ENCODE peak calls at places on chromosomes 16 and 17, in eight cellular contexts. Q is endodermal cell; G is astrocyte of the spinal cord; B is thoracic aorta; L is RWPE2; I is CD8-positive, alpha-beta T cell; M is sigmoid colon; A is GM12878. R is an unnamed sample.

GRCh38 chr17:39812466-39812865 is 51.6 kb downstream of the IKZF3 start:
- DNase-seq in Q (no peak), G (no peak), B (no peak), L (no peak), I (no peak), M (no peak), A (no peak), R (no peak)

GRCh38 chr17:2709173-2709661 is 2.3 kb downstream of the CLUH start:
- DNase-seq in Q (peak; percentile 72), G (no peak), B (no peak), L (peak; percentile 69), I (no peak), M (peak; percentile 64), A (peak; percentile 23), R (no peak)

GRCh38 chr17:885971-886571 is 93.5 kb downstream of the NXN start:
- DNase-seq in Q (no peak), G (no peak), B (no peak), L (no peak), I (no peak), M (peak; percentile 97), A (no peak), R (no peak)

GRCh38 chr16:14186007-14186953 is 115.2 kb downstream of the MRTFB start:
- DNase-seq in Q (peak; percentile 73), G (peak; percentile 76), B (peak; percentile 10), L (no peak), I (no peak), M (no peak), A (no peak), R (no peak)

GRCh38 chr17:32259596-32259995 is 6.0 kb upstream of the RHBDL3 start:
- DNase-seq in Q (peak; percentile 40), G (peak; percentile 62), B (no peak), L (no peak), I (no peak), M (no peak), A (no peak), R (no peak)

GRCh38 chr17:50180593-50180992 is 14.8 kb downstream of the SGCA start:
- DNase-seq in Q (no peak), G (peak; percentile 25), B (no peak), L (no peak), I (no peak), M (no peak), A (no peak), R (no peak)

GRCh38 chr16:11208916-11209665 is 46.9 kb downstream of the SOCS1 start:
- DNase-seq in Q (no peak), G (no peak), B (no peak), L (no peak), I (no peak), M (no peak), A (peak; percentile 51), R (no peak)

GRCh38 chr16:48311242-48311641 is 63.9 kb upstream of the ABCC11 start:
- DNase-seq in Q (no peak), G (no peak), B (no peak), L (no peak), I (no peak), M (no peak), A (no peak), R (no peak)

GRCh38 chr17:27577124-27577761 is 53.7 kb upstream of the LGALS9 start:
- DNase-seq in Q (peak; percentile 77), G (peak; percentile 62), B (no peak), L (no peak), I (no peak), M (no peak), A (no peak), R (no peak)

GRCh38 chr16:11333696-11334095 is 11.6 kb upstream of the RMI2 start:
- DNase-seq in Q (no peak), G (no peak), B (no peak), L (no peak), I (no peak), M (no peak), A (no peak), R (no peak)

GRCh38 chr16:5738586-5738985 is 641.0 kb upstream of the EEF2KMT start:
- DNase-seq in Q (no peak), G (no peak), B (no peak), L (no peak), I (no peak), M (no peak), A (no peak), R (no peak)

GRCh38 chr17:50122945-50123344 is 7.0 kb downstream of the SAMD14 start:
- DNase-seq in Q (no peak), G (no peak), B (no peak), L (no peak), I (no peak), M (no peak), A (no peak), R (no peak)

GRCh38 chr17:12041316-12041715 is 20.6 kb downstream of the MAP2K4 start:
- DNase-seq in Q (no peak), G (peak; percentile 79), B (no peak), L (no peak), I (no peak), M (no peak), A (no peak), R (no peak)

GRCh38 chr16:86925067-86925791 is 346.9 kb downstream of the FOXL1 start:
- DNase-seq in Q (no peak), G (peak; percentile 86), B (no peak), L (no peak), I (no peak), M (no peak), A (no peak), R (no peak)

GRCh38 chr16:22191089-22191965 is 14.8 kb upstream of the EEF2K start:
- DNase-seq in Q (peak; percentile 99), G (peak; percentile 99), B (peak; percentile 100), L (peak; percentile 99), I (peak; percentile 100), M (peak; percentile 100), A (peak; percentile 91), R (peak; percentile 99)

GRCh38 chr17:69448431-69449102 is 34.1 kb downstream of the MAP2K6 start:
- DNase-seq in Q (peak; percentile 97), G (peak; percentile 57), B (no peak), L (no peak), I (no peak), M (peak; percentile 67), A (no peak), R (no peak)

GRCh38 chr17:40576113-40576740 is 11.0 kb upstream of the CCR7 start:
- DNase-seq in Q (peak; percentile 13), G (no peak), B (no peak), L (no peak), I (no peak), M (no peak), A (no peak), R (no peak)

GRCh38 chr17:68199837-68200688 is 47.8 kb upstream of the AMZ2 start:
- DNase-seq in Q (no peak), G (no peak), B (no peak), L (no peak), I (no peak), M (no peak), A (no peak), R (no peak)

GRCh38 chr17:7513850-7514419 is 29.8 kb downstream of the POLR2A start:
- DNase-seq in Q (no peak), G (no peak), B (no peak), L (no peak), I (no peak), M (no peak), A (no peak), R (no peak)

DNA sequence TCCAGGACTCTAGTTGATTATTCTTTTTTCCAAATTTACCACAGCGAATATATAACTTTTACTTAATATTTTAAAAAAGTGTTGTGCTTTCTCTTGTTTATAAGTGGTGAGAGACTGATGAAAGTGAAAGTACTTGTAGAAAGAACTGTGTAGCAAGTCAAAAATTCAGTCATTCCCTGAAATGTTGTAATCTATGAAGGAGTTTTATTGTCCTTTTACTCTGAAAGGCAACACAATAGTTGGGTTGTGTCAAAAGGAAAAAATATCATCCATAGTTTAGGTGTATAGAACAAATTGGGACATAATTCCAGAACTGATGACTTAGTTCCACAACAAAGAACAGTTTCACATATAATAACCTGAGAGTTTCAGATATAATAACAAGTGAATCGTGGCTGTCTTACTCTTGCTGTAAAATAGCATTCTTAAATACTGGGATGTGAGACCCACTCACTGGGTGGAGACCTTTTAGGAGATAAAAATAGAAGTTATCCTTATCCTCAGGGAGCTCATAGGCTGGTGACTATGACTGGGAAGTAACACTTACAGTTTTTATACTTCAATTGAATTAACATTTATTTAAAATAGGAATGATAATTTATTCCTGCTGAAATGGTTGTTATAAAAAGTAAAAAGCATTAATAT is 20.6 kb downstream of the CYB5B start:
- DNase-seq in Q (no peak), G (peak; percentile 64), B (no peak), L (no peak), I (no peak), M (no peak), A (no peak), R (no peak)
- H3K4me3 ChIP-seq in Q (no peak overlapping the region), G (no peak overlapping the region), B (peak overlapping the region; percentile 51), L (no peak overlapping the region), I (peak overlapping the region; percentile 19), M (peak overlapping the region; percentile 28), A (no peak overlapping the region), R (peak overlapping the region; percentile 32)

DNA sequence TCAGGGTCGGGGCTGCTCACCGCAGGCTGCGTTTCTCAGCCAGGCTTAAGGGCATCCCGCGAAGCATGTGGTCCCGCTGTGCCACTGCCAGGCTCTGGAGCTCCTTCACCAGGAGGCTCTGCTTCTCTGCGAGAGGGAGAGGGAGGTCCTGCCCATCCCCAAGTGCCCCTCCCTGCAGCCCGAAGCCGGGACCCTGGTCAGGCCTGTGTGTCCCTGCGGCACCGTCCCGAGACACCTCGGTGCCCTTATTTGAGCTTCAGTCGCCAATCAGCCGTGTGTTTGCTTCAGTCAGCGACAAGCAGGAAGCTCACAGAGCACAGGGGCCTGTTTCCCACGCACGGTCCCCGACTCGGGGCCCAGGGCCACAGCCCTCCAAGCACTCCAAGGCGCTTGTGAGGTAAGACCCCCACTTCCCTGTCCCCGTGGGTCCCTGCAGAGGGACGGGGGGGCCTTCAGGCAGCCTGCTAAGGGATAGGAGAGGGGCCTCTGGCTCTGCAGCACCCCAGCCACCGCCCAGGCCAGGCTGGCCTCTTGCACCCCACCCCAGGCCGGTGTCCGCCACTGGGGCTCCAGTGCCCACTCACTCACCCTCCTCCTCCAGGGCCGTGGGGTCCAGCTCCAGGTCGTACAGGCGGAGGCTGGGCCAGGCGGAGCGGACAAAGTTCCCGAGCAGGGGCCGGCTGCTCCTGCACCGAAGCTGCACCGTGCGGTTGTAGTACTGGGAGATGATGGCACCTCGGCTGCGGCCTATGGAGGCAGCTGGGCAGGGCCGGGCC is 3.2 kb downstream of the TMC6 start:
- DNase-seq in Q (no peak), G (no peak), B (no peak), L (no peak), I (peak; percentile 53), M (no peak), A (no peak), R (no peak)
- H3K4me3 ChIP-seq in Q (no peak overlapping the region), G (no peak overlapping the region), B (no peak overlapping the region), L (no peak overlapping the region), I (peak overlapping the region; percentile 95), M (no peak overlapping the region), A (peak overlapping the region; percentile 94), R (peak overlapping the region; percentile 25)

DNA sequence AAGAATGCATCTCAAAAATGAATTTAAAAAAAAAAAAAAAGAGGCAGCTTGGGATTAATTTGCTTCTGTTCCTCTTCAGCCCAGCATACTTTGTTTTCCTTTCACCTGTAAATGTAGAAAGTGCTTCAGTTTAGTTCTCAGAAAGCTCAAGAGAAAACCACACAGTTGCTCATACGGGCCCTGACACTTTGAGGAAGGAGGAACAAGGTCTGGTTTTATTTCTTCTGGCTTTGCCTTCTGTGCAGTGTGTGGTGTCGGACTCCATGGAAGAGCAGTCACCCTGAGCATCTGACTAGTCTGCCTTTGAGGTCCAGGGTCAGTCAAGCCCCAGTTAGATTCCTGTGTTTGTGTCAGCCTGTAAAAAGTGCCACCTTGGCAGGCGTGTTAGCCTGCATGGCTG is 27.6 kb downstream of the NMT1 start:
- DNase-seq in Q (no peak), G (no peak), B (no peak), L (no peak), I (no peak), M (no peak), A (no peak), R (no peak)
- H3K4me3 ChIP-seq in Q (no peak overlapping the region), G (no peak overlapping the region), B (no peak overlapping the region), L (no peak overlapping the region), I (no peak overlapping the region), M (no peak overlapping the region), A (no peak overlapping the region), R (no peak overlapping the region)

GRCh38 chr17:73311428-73311780 is 397 bp downstream of the CDC42EP4 start:
- DNase-seq in Q (peak; percentile 81), G (no peak), B (no peak), L (no peak), I (no peak), M (peak; percentile 79), A (no peak), R (no peak)
- H3K4me3 ChIP-seq in Q (peak overlapping the region; percentile 98), G (peak overlapping the region; percentile 96), B (peak overlapping the region; percentile 96), L (peak overlapping the region; percentile 79), I (peak overlapping the region; percentile 86), M (peak overlapping the region; percentile 91), A (peak overlapping the region; percentile 93), R (peak overlapping the region; percentile 80)

R was measured in esophagus squamous epithelium.